ENCODE peak calls at places on chromosomes 3 and 15, in nine cellular contexts. One of them, this sample, is unnamed.

GRCh38 chr15:39735120-39735717 is 47.4 kb downstream of the FSIP1 start:
- DNase-seq in MM.1S: no peak
- DNase-seq in HFF-Myc: no peak
- DNase-seq in cardiac fibroblast: no peak
- DNase-seq in A549: no peak
- DNase-seq in Panc1: no peak
- DNase-seq in fibroblast of pulmonary artery: no peak
- DNase-seq in kidney epithelial cell: no peak
- DNase-seq in OCI-LY7: no peak
- DNase-seq in this sample: peak; percentile 11

GRCh38 chr15:78004919-78005634 is 72.4 kb downstream of the TBC1D2B start:
- DNase-seq in kidney epithelial cell: no peak
- DNase-seq in MM.1S: no peak
- DNase-seq in cardiac fibroblast: peak; percentile 91
- DNase-seq in HFF-Myc: peak; percentile 54
- DNase-seq in A549: peak; percentile 51
- DNase-seq in Panc1: no peak
- DNase-seq in fibroblast of pulmonary artery: peak; percentile 94
- DNase-seq in OCI-LY7: no peak
- DNase-seq in this sample: peak; percentile 90

GRCh38 chr3:150270883-150271577 is 137.1 kb upstream of the TSC22D2 start:
- DNase-seq in kidney epithelial cell: no peak
- DNase-seq in OCI-LY7: no peak
- DNase-seq in Panc1: no peak
- DNase-seq in HFF-Myc: no peak
- DNase-seq in cardiac fibroblast: no peak
- DNase-seq in MM.1S: no peak
- DNase-seq in fibroblast of pulmonary artery: no peak
- DNase-seq in A549: no peak
- DNase-seq in this sample: no peak

GRCh38 chr15:66294932-66295235 is 1.5 kb downstream of the DIS3L start:
- DNase-seq in OCI-LY7: peak; percentile 40
- DNase-seq in cardiac fibroblast: no peak
- DNase-seq in MM.1S: no peak
- DNase-seq in kidney epithelial cell: no peak
- DNase-seq in HFF-Myc: no peak
- DNase-seq in A549: no peak
- DNase-seq in Panc1: no peak
- DNase-seq in fibroblast of pulmonary artery: peak; percentile 39
- DNase-seq in this sample: peak; percentile 39

GRCh38 chr15:56918907-56919707 is 663 bp downstream of the TCF12 start:
- DNase-seq in cardiac fibroblast: peak; percentile 76
- DNase-seq in Panc1: no peak
- DNase-seq in HFF-Myc: no peak
- DNase-seq in kidney epithelial cell: no peak
- DNase-seq in fibroblast of pulmonary artery: peak; percentile 73
- DNase-seq in MM.1S: peak; percentile 62
- DNase-seq in OCI-LY7: peak; percentile 78
- DNase-seq in A549: peak; percentile 75
- DNase-seq in this sample: peak; percentile 85

GRCh38 chr3:136787226-136787793 is 31.6 kb upstream of the SLC35G2 start:
- DNase-seq in fibroblast of pulmonary artery: peak; percentile 31
- DNase-seq in OCI-LY7: peak; percentile 47
- DNase-seq in cardiac fibroblast: peak; percentile 33
- DNase-seq in A549: no peak
- DNase-seq in Panc1: no peak
- DNase-seq in MM.1S: peak; percentile 89
- DNase-seq in kidney epithelial cell: no peak
- DNase-seq in HFF-Myc: no peak
- DNase-seq in this sample: peak; percentile 36

GRCh38 chr15:83166830-83167229 is 40.8 kb downstream of the HDGFL3 start:
- DNase-seq in HFF-Myc: no peak
- DNase-seq in Panc1: no peak
- DNase-seq in OCI-LY7: no peak
- DNase-seq in MM.1S: no peak
- DNase-seq in A549: no peak
- DNase-seq in fibroblast of pulmonary artery: no peak
- DNase-seq in kidney epithelial cell: no peak
- DNase-seq in cardiac fibroblast: no peak
- DNase-seq in this sample: no peak

GRCh38 chr3:43366880-43367279 is 80.5 kb downstream of the SNRK start:
- DNase-seq in A549: no peak
- DNase-seq in cardiac fibroblast: no peak
- DNase-seq in fibroblast of pulmonary artery: no peak
- DNase-seq in HFF-Myc: no peak
- DNase-seq in Panc1: no peak
- DNase-seq in OCI-LY7: no peak
- DNase-seq in kidney epithelial cell: no peak
- DNase-seq in MM.1S: no peak
- DNase-seq in this sample: no peak

GRCh38 chr15:90059208-90059985 is 42.9 kb downstream of the IDH2 start:
- DNase-seq in fibroblast of pulmonary artery: no peak
- DNase-seq in HFF-Myc: no peak
- DNase-seq in cardiac fibroblast: no peak
- DNase-seq in Panc1: no peak
- DNase-seq in MM.1S: peak; percentile 96
- DNase-seq in OCI-LY7: peak; percentile 95
- DNase-seq in kidney epithelial cell: no peak
- DNase-seq in A549: no peak
- DNase-seq in this sample: no peak

GRCh38 chr15:43104426-43104825 is 1.4 kb downstream of the UBR1 start:
- DNase-seq in HFF-Myc: no peak
- DNase-seq in fibroblast of pulmonary artery: no peak
- DNase-seq in kidney epithelial cell: no peak
- DNase-seq in MM.1S: no peak
- DNase-seq in OCI-LY7: no peak
- DNase-seq in cardiac fibroblast: peak; percentile 23
- DNase-seq in A549: no peak
- DNase-seq in Panc1: no peak
- DNase-seq in this sample: no peak

DNA sequence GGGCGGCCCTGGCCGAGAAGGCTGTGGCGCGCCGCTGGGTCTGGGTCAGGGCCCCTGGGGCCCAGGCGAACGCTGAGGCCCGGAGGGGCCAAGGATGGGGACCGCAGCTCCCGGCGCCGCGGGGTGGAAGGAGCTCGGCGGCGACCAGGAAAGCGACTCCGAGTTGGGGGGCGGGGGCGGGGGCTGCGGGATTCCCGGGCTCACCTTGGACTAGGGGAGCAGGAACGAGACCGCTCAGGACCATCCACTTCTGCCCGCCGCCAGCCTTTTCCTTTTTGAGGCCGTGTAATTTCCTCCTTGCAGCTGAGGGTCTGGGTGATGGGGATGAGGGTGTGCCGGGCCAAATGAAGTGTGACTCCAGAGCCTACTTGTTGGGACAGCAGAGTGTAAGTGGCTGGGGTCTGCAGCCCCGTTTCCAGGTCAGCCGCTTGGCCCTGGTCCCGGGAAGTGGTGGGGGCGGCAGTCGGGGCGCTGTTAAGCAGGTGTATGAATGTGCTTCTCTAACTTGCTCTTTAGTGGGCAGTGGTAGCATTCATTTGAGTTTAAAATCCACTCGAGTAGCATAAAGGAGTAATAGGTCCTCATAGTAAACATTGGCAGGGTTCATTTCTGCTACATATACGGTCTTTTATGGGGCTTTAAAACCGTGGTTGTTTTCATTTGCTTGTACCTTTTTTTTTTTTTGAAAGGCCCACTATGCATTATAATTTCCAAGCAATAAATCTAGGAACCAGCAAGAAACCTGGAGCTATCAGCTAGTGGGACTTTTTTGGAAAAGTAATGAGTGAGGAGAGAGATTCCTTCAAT is 717 bp downstream of the PXK start:
- DNase-seq in HFF-Myc: no peak
- DNase-seq in OCI-LY7: peak; percentile 75
- DNase-seq in A549: peak; percentile 13
- DNase-seq in MM.1S: peak; percentile 46
- DNase-seq in cardiac fibroblast: peak; percentile 42
- DNase-seq in fibroblast of pulmonary artery: peak; percentile 39
- DNase-seq in Panc1: no peak
- DNase-seq in kidney epithelial cell: no peak
- DNase-seq in this sample: peak; percentile 53
- TF ChIP-seq CTCF in HFF-Myc: no peak
- TF ChIP-seq CTCF in OCI-LY7: peak; percentile 72
- TF ChIP-seq CTCF in A549: no peak
- TF ChIP-seq CTCF in MM.1S: peak; percentile 24
- TF ChIP-seq CTCF in cardiac fibroblast: no peak
- TF ChIP-seq CTCF in fibroblast of pulmonary artery: peak; percentile 13
- TF ChIP-seq CTCF in Panc1: no peak
- TF ChIP-seq CTCF in kidney epithelial cell: peak; percentile 18
- TF ChIP-seq CTCF in this sample: no peak

GRCh38 chr3:107241217-107241616 is 136.0 kb upstream of the CCDC54 start:
- DNase-seq in HFF-Myc: no peak
- DNase-seq in cardiac fibroblast: peak; percentile 56
- DNase-seq in fibroblast of pulmonary artery: peak; percentile 41
- DNase-seq in Panc1: no peak
- DNase-seq in MM.1S: peak; percentile 57
- DNase-seq in kidney epithelial cell: no peak
- DNase-seq in A549: peak; percentile 42
- DNase-seq in OCI-LY7: peak; percentile 59
- DNase-seq in this sample: no peak
- H3K4me3 ChIP-seq in HFF-Myc: peak overlapping the region; percentile 69
- H3K4me3 ChIP-seq in cardiac fibroblast: peak overlapping the region; percentile 68
- H3K4me3 ChIP-seq in fibroblast of pulmonary artery: peak overlapping the region; percentile 89
- H3K4me3 ChIP-seq in Panc1: peak overlapping the region; percentile 62
- H3K4me3 ChIP-seq in MM.1S: peak overlapping the region; percentile 83
- H3K4me3 ChIP-seq in kidney epithelial cell: peak overlapping the region; percentile 86
- H3K4me3 ChIP-seq in A549: peak overlapping the region; percentile 58
- H3K4me3 ChIP-seq in OCI-LY7: peak overlapping the region; percentile 81
- H3K4me3 ChIP-seq in this sample: peak overlapping the region; percentile 87

GRCh38 chr15:101250931-101251829 is 668 bp downstream of the CHSY1 start:
- DNase-seq in cardiac fibroblast: peak; percentile 38
- DNase-seq in fibroblast of pulmonary artery: no peak
- DNase-seq in A549: peak; percentile 39
- DNase-seq in MM.1S: no peak
- DNase-seq in kidney epithelial cell: no peak
- DNase-seq in Panc1: no peak
- DNase-seq in OCI-LY7: no peak
- DNase-seq in HFF-Myc: no peak
- DNase-seq in this sample: peak; percentile 37

GRCh38 chr15:101254157-101255065 is 2.6 kb upstream of the CHSY1 start:
- DNase-seq in HFF-Myc: no peak
- DNase-seq in fibroblast of pulmonary artery: no peak
- DNase-seq in cardiac fibroblast: no peak
- DNase-seq in kidney epithelial cell: no peak
- DNase-seq in MM.1S: no peak
- DNase-seq in Panc1: no peak
- DNase-seq in OCI-LY7: no peak
- DNase-seq in A549: no peak
- DNase-seq in this sample: no peak

GRCh38 chr15:101252836-101253235 is 988 bp upstream of the CHSY1 start:
- DNase-seq in Panc1: no peak
- DNase-seq in A549: no peak
- DNase-seq in HFF-Myc: no peak
- DNase-seq in OCI-LY7: no peak
- DNase-seq in cardiac fibroblast: no peak
- DNase-seq in kidney epithelial cell: no peak
- DNase-seq in MM.1S: peak; percentile 45
- DNase-seq in fibroblast of pulmonary artery: no peak
- DNase-seq in this sample: no peak

GRCh38 chr15:101250331-101250730 is 1.5 kb downstream of the CHSY1 start:
- DNase-seq in A549: no peak
- DNase-seq in HFF-Myc: peak; percentile 59
- DNase-seq in kidney epithelial cell: peak; percentile 51
- DNase-seq in fibroblast of pulmonary artery: peak; percentile 77
- DNase-seq in OCI-LY7: no peak
- DNase-seq in Panc1: no peak
- DNase-seq in cardiac fibroblast: peak; percentile 79
- DNase-seq in MM.1S: no peak
- DNase-seq in this sample: peak; percentile 82

DNA sequence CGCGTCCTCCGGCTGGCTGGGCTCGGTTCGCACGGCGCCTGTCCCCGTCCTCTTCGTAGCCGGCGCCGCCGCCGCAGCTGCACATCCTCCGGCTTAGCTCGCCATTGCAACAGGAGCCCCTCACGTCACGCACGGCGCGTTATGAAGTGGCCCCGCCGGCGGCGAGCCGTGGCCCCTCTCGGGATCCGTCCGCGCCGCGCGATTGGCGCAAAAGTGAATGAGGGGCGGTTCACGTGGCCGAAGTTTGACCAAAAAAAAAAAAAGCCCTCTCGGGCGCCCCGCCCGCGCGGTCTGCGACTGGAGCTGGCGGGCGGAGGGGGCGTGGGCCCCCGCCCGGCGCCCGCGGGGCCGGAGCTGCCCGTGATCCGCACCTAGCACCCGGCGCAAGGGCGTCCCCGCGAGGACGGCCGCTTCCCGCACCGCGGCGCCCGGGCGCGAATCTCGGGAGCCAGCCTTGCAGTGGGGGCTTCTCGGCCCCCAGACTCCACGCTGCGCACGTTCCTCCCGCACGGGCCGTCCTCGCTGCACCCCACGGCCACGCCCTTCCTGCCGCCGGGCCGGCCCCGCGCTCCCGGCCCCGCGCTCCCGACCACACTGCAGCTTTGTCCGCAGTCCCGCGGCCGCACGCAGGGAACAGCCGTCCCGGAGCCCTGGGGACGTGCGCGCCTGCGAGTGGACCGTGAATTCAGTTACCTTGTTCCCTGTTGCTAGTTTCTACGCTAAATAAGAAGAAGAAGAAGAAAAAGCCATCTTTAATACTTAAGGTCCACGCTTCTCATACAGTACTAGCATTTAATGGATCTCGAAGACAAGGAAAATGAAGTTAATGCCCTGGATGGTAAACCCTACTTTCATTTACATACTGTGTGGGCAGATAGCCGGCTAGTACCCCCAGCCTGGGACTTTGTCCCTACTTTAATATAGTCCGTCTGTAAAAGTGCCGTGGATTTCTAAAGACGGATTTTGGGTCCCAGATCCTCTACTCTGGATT is at the start of gene CHSY1:
- DNase-seq in MM.1S: peak; percentile 91
- DNase-seq in A549: peak; percentile 92
- DNase-seq in OCI-LY7: peak; percentile 68
- DNase-seq in HFF-Myc: peak; percentile 47
- DNase-seq in fibroblast of pulmonary artery: peak; percentile 96
- DNase-seq in Panc1: peak; percentile 33
- DNase-seq in cardiac fibroblast: peak; percentile 95
- DNase-seq in kidney epithelial cell: no peak
- DNase-seq in this sample: peak; percentile 98
- TF ChIP-seq CTCF in MM.1S: no peak
- TF ChIP-seq CTCF in A549: peak; percentile 44
- TF ChIP-seq CTCF in OCI-LY7: peak; percentile 16
- TF ChIP-seq CTCF in HFF-Myc: no peak
- TF ChIP-seq CTCF in fibroblast of pulmonary artery: no peak
- TF ChIP-seq CTCF in Panc1: peak; percentile 70
- TF ChIP-seq CTCF in cardiac fibroblast: no peak
- TF ChIP-seq CTCF in kidney epithelial cell: no peak
- TF ChIP-seq CTCF in this sample: no peak

DNA sequence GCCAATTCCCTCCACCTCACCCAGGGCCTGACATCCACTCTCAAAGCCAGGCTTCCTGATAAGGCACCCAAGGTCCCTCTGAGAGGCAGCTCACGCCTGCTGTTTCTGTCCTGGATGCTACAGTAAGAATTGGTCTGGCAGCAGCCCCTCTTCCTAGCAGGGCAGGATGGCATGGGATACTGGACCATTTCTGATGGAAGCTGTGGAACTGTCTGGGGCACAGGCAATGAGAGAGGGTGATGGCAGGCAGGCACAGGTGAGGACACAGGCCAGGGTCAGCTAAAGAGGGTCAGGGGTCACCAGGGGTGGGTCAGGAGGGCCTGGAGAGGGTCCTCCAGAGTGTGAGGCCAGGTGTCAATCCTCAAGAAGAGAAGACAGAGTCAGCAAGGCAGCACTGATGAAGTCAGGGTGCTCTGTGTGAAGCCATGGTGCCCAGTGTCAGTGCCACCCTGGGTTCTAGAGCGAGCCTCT is 41.9 kb upstream of the SLC41A3 start:
- DNase-seq in fibroblast of pulmonary artery: no peak
- DNase-seq in A549: no peak
- DNase-seq in cardiac fibroblast: no peak
- DNase-seq in OCI-LY7: no peak
- DNase-seq in Panc1: no peak
- DNase-seq in kidney epithelial cell: no peak
- DNase-seq in HFF-Myc: no peak
- DNase-seq in MM.1S: no peak
- DNase-seq in this sample: no peak
- H3K4me3 ChIP-seq in fibroblast of pulmonary artery: no peak overlapping the region
- H3K4me3 ChIP-seq in A549: no peak overlapping the region
- H3K4me3 ChIP-seq in cardiac fibroblast: no peak overlapping the region
- H3K4me3 ChIP-seq in OCI-LY7: no peak overlapping the region
- H3K4me3 ChIP-seq in Panc1: no peak overlapping the region
- H3K4me3 ChIP-seq in kidney epithelial cell: no peak overlapping the region
- H3K4me3 ChIP-seq in HFF-Myc: no peak overlapping the region
- H3K4me3 ChIP-seq in MM.1S: no peak overlapping the region
- H3K4me3 ChIP-seq in this sample: no peak overlapping the region